ENCODE peak calls at places on chromosomes 7 and 10, in six cellular contexts. S is heart left ventricle, M is adipocyte, P is H4, H is NCI-H1092, T is mesendoderm. U is an unnamed sample.

GRCh38 chr7:137669706-137670105 is 177.1 kb downstream of the DGKI start:
- DNase-seq in M (peak), P (no peak), H (no peak), S (no peak), T (no peak), U (peak)

GRCh38 chr10:113335603-113336002 is 217.2 kb upstream of the HABP2 start:
- DNase-seq in T (no peak), P (no peak), M (peak), S (peak), H (no peak), U (peak)

GRCh38 chr10:4767033-4767814 is 58.8 kb upstream of the AKR1E2 start:
- DNase-seq in T (peak), P (peak), M (peak), H (no peak), S (no peak), U (peak)

GRCh38 chr7:109793-110556 is 82.4 kb upstream of the FAM20C start:
- DNase-seq in H (no peak), S (no peak), M (no peak), T (no peak), P (no peak), U (peak)

GRCh38 chr10:32939296-32940111 is 18.5 kb downstream of the ITGB1 start:
- DNase-seq in M (no peak), S (no peak), T (no peak), P (no peak), H (no peak), U (no peak)

GRCh38 chr10:121804460-121804859 is 123.4 kb downstream of the ATE1 start:
- DNase-seq in T (no peak), P (no peak), H (no peak), M (no peak), S (no peak), U (peak)

GRCh38 chr10:97858001-97858439 is 8.4 kb downstream of the GOLGA7B start:
- DNase-seq in H (no peak), S (no peak), T (peak), M (no peak), P (no peak), U (no peak)

GRCh38 chr7:34130558-34131285 is 225.4 kb downstream of the BMPER start:
- DNase-seq in H (no peak), T (peak), M (peak), S (no peak), P (no peak), U (no peak)

GRCh38 chr10:122703483-122704448 is 4.1 kb upstream of the C10orf120 start:
- DNase-seq in T (peak), S (peak), P (peak), H (peak), M (peak), U (peak)

GRCh38 chr10:96502561-96503267 is 11.0 kb downstream of the TLL2 start:
- DNase-seq in M (no peak), T (no peak), S (no peak), H (peak), P (no peak), U (no peak)

GRCh38 chr7:100013328-100013676 is 2.1 kb upstream of the ZKSCAN1 start:
- DNase-seq in S (no peak), T (no peak), M (no peak), H (no peak), P (no peak), U (no peak)

GRCh38 chr10:69413221-69413865 is 3.4 kb downstream of the TACR2 start:
- DNase-seq in M (peak), S (no peak), P (peak), H (peak), T (peak), U (peak)

GRCh38 chr10:110540038-110540437 is 27.5 kb upstream of the SMC3 start:
- DNase-seq in S (no peak), H (no peak), M (no peak), T (no peak), P (no peak), U (no peak)

GRCh38 chr10:34908472-34908871 is 93.4 kb upstream of the PARD3 start:
- DNase-seq in P (no peak), M (peak), H (no peak), S (no peak), T (no peak), U (peak)

GRCh38 chr10:42932735-42933453 is 144.0 kb upstream of the RET start:
- DNase-seq in H (no peak), S (peak), T (peak), M (no peak), P (no peak), U (peak)

GRCh38 chr10:45483002-45483401 is 109.0 kb downstream of the ALOX5 start:
- DNase-seq in S (no peak), H (no peak), T (no peak), P (no peak), M (no peak), U (no peak)

GRCh38 chr10:46554166-46554781 is 2.2 kb downstream of the GPRIN2 start:
- DNase-seq in M (no peak), H (no peak), S (no peak), T (no peak), P (no peak), U (no peak)

GRCh38 chr10:11742779-11743298 is 657 bp downstream of the ECHDC3 start:
- DNase-seq in P (no peak), T (peak), H (no peak), S (peak), M (no peak), U (no peak)

GRCh38 chr10:126948355-126949160 is 43.3 kb downstream of the DOCK1 start:
- DNase-seq in T (no peak), H (no peak), M (no peak), P (no peak), S (no peak), U (no peak)

GRCh38 chr7:40199076-40199802 is 64.4 kb downstream of the SUGCT start:
- DNase-seq in S (no peak), M (peak), T (peak), H (no peak), P (peak), U (peak)

GRCh38 chr10:49301302-49301701 is 2.3 kb downstream of the C10orf71 start:
- DNase-seq in S (peak), M (no peak), H (no peak), P (no peak), T (no peak), U (no peak)

GRCh38 chr10:29022513-29022912 is 266.4 kb upstream of the LYZL1 start:
- DNase-seq in T (peak), S (no peak), P (no peak), M (no peak), H (peak), U (no peak)

GRCh38 chr7:94907420-94908203 is at the start of gene PPP1R9A:
- DNase-seq in T (peak), S (peak), H (peak), M (peak), P (peak), U (peak)

GRCh38 chr10:96673318-96674099 is 46.8 kb downstream of the PIK3AP1 start:
- DNase-seq in H (no peak), M (peak), S (no peak), T (no peak), P (no peak), U (peak)

GRCh38 chr10:29535012-29535777 is 99.6 kb downstream of the SVIL start:
- DNase-seq in H (no peak), M (peak), S (peak), P (peak), T (peak), U (peak)

GRCh38 chr7:2266911-2267310 is 24.9 kb downstream of the NUDT1 start:
- DNase-seq in H (no peak), S (no peak), P (peak), M (peak), T (no peak), U (peak)

GRCh38 chr7:11261470-11261869 is 287.8 kb downstream of the PHF14 start:
- DNase-seq in M (no peak), P (peak), T (no peak), H (peak), S (no peak), U (no peak)

GRCh38 chr10:126270116-126270515 is 118.2 kb downstream of the ADAM12 start:
- DNase-seq in P (no peak), S (no peak), T (no peak), M (peak), H (no peak), U (peak)